ENCODE peak calls at places on chromosomes 7 and 10, in eight cellular contexts. R is astrocyte, Q is ascending aorta, E is brain microvascular endothelial cell, Y is aorta, W is lung, D is right cardiac atrium, U is tibial artery. G is an unnamed sample.

GRCh38 chr10:27147701-27148100 is 6.5 kb downstream of the YME1L1 start:
- DNase-seq in R (no peak), Q (no peak), E (no peak), Y (no peak), W (no peak), D (no peak), U (no peak), G (no peak)

GRCh38 chr10:58305821-58306220 is 29.0 kb upstream of the UBE2D1 start:
- DNase-seq in R (no peak), Q (no peak), E (no peak), Y (no peak), W (no peak), D (no peak), U (no peak), G (no peak)

GRCh38 chr10:13105184-13105583 is 5.2 kb downstream of the OPTN start:
- DNase-seq in R (peak; percentile 13), Q (no peak), E (no peak), Y (no peak), W (no peak), D (no peak), U (no peak), G (no peak)

GRCh38 chr7:4242706-4243105 is 439.4 kb upstream of the FOXK1 start:
- DNase-seq in R (no peak), Q (peak; percentile 24), E (no peak), Y (no peak), W (no peak), D (no peak), U (no peak), G (no peak)

GRCh38 chr7:149869867-149870266 is 3.9 kb upstream of the ATP6V0E2 start:
- DNase-seq in R (no peak), Q (no peak), E (no peak), Y (no peak), W (no peak), D (no peak), U (no peak), G (no peak)

GRCh38 chr7:26388256-26388655 is 96.6 kb downstream of the SNX10 start:
- DNase-seq in R (no peak), Q (no peak), E (no peak), Y (no peak), W (no peak), D (no peak), U (no peak), G (no peak)

GRCh38 chr7:132575987-132576722 is at the start of gene PLXNA4:
- DNase-seq in R (peak; percentile 19), Q (no peak), E (no peak), Y (peak; percentile 75), W (no peak), D (peak; percentile 69), U (no peak), G (no peak)

GRCh38 chr10:13920031-13920430 is 333.3 kb downstream of the PRPF18 start:
- DNase-seq in R (peak; percentile 26), Q (no peak), E (no peak), Y (no peak), W (no peak), D (no peak), U (no peak), G (no peak)

GRCh38 chr10:119724630-119725549 is 960 bp upstream of the INPP5F start:
- DNase-seq in R (peak; percentile 33), Q (no peak), E (no peak), Y (no peak), W (no peak), D (no peak), U (no peak), G (no peak)

GRCh38 chr7:106029941-106030340 is 66.9 kb downstream of the CDHR3 start:
- DNase-seq in R (no peak), Q (no peak), E (no peak), Y (no peak), W (no peak), D (no peak), U (no peak), G (no peak)

GRCh38 chr7:85162743-85163142 is 24.1 kb downstream of the SEMA3D start:
- DNase-seq in R (no peak), Q (no peak), E (no peak), Y (no peak), W (no peak), D (no peak), U (no peak), G (no peak)

GRCh38 chr7:132343196-132343595 is 233.1 kb downstream of the PLXNA4 start:
- DNase-seq in R (no peak), Q (peak; percentile 73), E (no peak), Y (no peak), W (no peak), D (no peak), U (no peak), G (no peak)

GRCh38 chr7:67493386-67493785 is 496.8 kb downstream of the TYW1 start:
- DNase-seq in R (no peak), Q (no peak), E (no peak), Y (no peak), W (no peak), D (no peak), U (no peak), G (no peak)

GRCh38 chr10:132234860-132235259 is 48.1 kb downstream of the DPYSL4 start:
- DNase-seq in R (no peak), Q (no peak), E (no peak), Y (no peak), W (no peak), D (no peak), U (no peak), G (no peak)

GRCh38 chr7:111509298-111509697 is 53.0 kb downstream of the IMMP2L start:
- DNase-seq in R (no peak), Q (no peak), E (no peak), Y (no peak), W (no peak), D (no peak), U (no peak), G (no peak)

GRCh38 chr10:25024528-25024927 is 8.1 kb downstream of the THNSL1 start:
- DNase-seq in R (no peak), Q (no peak), E (no peak), Y (no peak), W (no peak), D (no peak), U (no peak), G (no peak)

GRCh38 chr10:31062856-31063255 is 31.2 kb upstream of the ZNF438 start:
- DNase-seq in R (peak; percentile 36), Q (no peak), E (no peak), Y (no peak), W (no peak), D (no peak), U (no peak), G (no peak)

GRCh38 chr10:96743988-96744585 is 23.8 kb upstream of the PIK3AP1 start:
- DNase-seq in R (peak; percentile 26), Q (no peak), E (peak; percentile 10), Y (no peak), W (no peak), D (no peak), U (no peak), G (no peak)

DNA sequence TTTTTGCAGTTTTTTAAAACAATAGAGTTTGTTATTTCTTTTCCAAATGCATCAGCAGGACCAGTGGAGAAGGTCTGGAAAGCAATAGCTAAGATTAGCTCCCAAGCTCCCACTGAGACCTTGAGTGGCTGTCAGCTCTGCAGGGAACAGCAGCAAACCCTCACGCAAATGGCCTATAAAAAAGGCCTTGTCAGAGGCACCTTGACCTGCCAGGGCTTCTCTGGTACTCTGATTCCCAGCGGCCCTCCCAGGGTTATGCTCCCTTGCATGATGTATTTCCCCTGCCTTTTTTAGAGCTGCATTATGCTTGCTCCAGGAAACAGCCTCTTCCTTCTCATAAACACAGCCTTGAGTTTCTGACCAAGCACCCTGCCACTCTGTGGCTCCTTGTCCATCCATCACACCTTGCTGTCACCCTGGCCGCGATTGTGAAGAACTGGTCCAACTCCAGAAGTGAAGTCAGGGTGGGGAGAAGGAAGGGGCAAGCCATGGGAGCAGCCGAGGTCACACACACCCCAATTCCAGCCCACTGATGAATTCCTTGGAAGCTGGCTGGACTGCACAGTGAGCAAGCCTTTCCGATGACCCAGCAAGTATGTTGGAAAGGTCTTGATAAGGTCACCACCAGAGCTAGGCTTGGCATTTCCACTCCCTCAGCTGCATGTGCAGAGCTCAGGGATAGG is 35.3 kb upstream of the NKX2-3 start:
- DNase-seq in R (no peak), Q (no peak), E (no peak), Y (no peak), W (no peak), D (no peak), U (no peak), G (no peak)
- H3K27me3 ChIP-seq in R (peaks cover 5% of the 10 kb centered on the region), Q (no peaks in the 10 kb centered on the region), E (no peaks in the 10 kb centered on the region), Y (peaks cover 4% of the 10 kb centered on the region), W (no peaks in the 10 kb centered on the region), D (no peaks in the 10 kb centered on the region), U (peaks cover 17% of the 10 kb centered on the region), G (no peaks in the 10 kb centered on the region)

GRCh38 chr10:89645742-89646172 is 715 bp upstream of the PANK1 start:
- DNase-seq in R (no peak), Q (no peak), E (no peak), Y (no peak), W (no peak), D (no peak), U (no peak), G (no peak)

GRCh38 chr10:89643812-89644690 is 991 bp downstream of the PANK1 start:
- DNase-seq in R (peak; percentile 95), Q (peak; percentile 89), E (peak; percentile 96), Y (peak; percentile 83), W (peak; percentile 83), D (peak; percentile 83), U (peak; percentile 85), G (peak; percentile 26)

GRCh38 chr10:89643431-89643811 is 1.6 kb downstream of the PANK1 start:
- DNase-seq in R (no peak), Q (no peak), E (no peak), Y (no peak), W (no peak), D (no peak), U (no peak), G (no peak)

GRCh38 chr10:89644967-89645741 is at the start of gene PANK1:
- DNase-seq in R (peak; percentile 74), Q (peak; percentile 86), E (peak; percentile 76), Y (peak; percentile 91), W (peak; percentile 83), D (peak; percentile 91), U (peak; percentile 85), G (peak; percentile 37)

GRCh38 chr10:89644691-89644966 is 413 bp downstream of the PANK1 start:
- DNase-seq in R (no peak), Q (peak; percentile 70), E (no peak), Y (no peak), W (no peak), D (no peak), U (no peak), G (no peak)
- H3K27me3 ChIP-seq in R (no peaks in the 10 kb centered on the region), Q (no peaks in the 10 kb centered on the region), E (no peaks in the 10 kb centered on the region), Y (no peaks in the 10 kb centered on the region), W (no peaks in the 10 kb centered on the region), D (no peaks in the 10 kb centered on the region), U (no peaks in the 10 kb centered on the region), G (no peaks in the 10 kb centered on the region)

GRCh38 chr7:79453558-79454324 is at the start of gene MAGI2:
- DNase-seq in R (peak; percentile 70), Q (peak; percentile 93), E (peak; percentile 84), Y (peak; percentile 95), W (peak; percentile 77), D (peak; percentile 97), U (peak; percentile 96), G (peak; percentile 3)
- H3K27me3 ChIP-seq in R (no peaks in the 10 kb centered on the region), Q (no peaks in the 10 kb centered on the region), E (no peaks in the 10 kb centered on the region), Y (no peaks in the 10 kb centered on the region), W (no peaks in the 10 kb centered on the region), D (no peaks in the 10 kb centered on the region), U (no peaks in the 10 kb centered on the region), G (no peaks in the 10 kb centered on the region)

DNA sequence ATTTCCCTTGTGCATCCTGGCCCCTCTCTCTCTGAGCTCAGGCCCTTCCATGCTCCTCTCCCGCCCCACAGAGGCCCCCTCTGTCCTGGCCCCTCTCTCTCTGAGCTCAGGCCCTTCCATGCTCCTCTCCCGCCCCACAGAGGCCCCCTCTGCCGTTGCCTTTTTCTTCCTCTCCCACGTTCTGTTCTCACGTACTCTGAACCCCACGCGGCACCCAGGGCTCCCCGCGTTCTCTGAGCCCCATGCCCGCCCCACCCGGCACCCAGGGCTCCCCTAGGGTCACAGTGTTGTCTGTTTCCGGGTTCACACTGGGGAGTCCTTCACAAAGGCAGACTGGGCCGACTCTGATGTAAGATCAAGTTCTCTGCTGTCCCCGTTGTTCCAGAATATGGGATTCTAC is 336.8 kb downstream of the DNAJB6 start:
- DNase-seq in R (no peak), Q (peak; percentile 42), E (no peak), Y (no peak), W (no peak), D (no peak), U (peak; percentile 53), G (no peak)
- H3K27me3 ChIP-seq in R (no peaks in the 10 kb centered on the region), Q (no peaks in the 10 kb centered on the region), E (no peaks in the 10 kb centered on the region), Y (peaks cover 2% of the 10 kb centered on the region), W (peaks cover 3% of the 10 kb centered on the region), D (no peaks in the 10 kb centered on the region), U (peaks cover 87% of the 10 kb centered on the region), G (no peaks in the 10 kb centered on the region)

G was measured in esophagus squamous epithelium.